ENCODE peak calls at places on chromosomes 6 and 20, in ten cellular contexts. V, N, F, C, D, K, L, U, G and E are unnamed samples.

GRCh38 chr6:35972471-35972985 is 51.6 kb upstream of the SRPK1 start:
- DNase-seq in F (peak; percentile 28), D (no peak), V (no peak), C (no peak), G (no peak), K (no peak), L (no peak), N (no peak), U (no peak), E (no peak)

GRCh38 chr6:10659697-10660348 is 34.6 kb downstream of the C6orf52 start:
- DNase-seq in D (no peak), G (no peak), K (no peak), N (no peak), U (peak; percentile 60), L (no peak), F (peak; percentile 61), V (no peak), C (no peak), E (peak; percentile 6)

GRCh38 chr20:43844778-43845614 is 69.7 kb upstream of the TOX2 start:
- DNase-seq in L (peak; percentile 13), G (peak; percentile 98), F (peak; percentile 30), D (peak; percentile 96), U (no peak), V (no peak), K (no peak), N (no peak), C (no peak), E (no peak)

GRCh38 chr20:46222521-46223007 is 85.7 kb downstream of the CDH22 start:
- DNase-seq in N (peak; percentile 76), G (no peak), C (no peak), F (peak; percentile 41), V (no peak), D (no peak), U (peak; percentile 89), K (no peak), L (no peak), E (no peak)

GRCh38 chr6:37354526-37355384 is 972 bp downstream of the RNF8 start:
- DNase-seq in C (peak; percentile 25), L (no peak), U (peak; percentile 63), V (no peak), N (no peak), K (peak; percentile 17), F (peak; percentile 58), D (peak; percentile 49), G (peak; percentile 34), E (peak; percentile 4)

GRCh38 chr6:138307816-138308727 is 69.6 kb upstream of the SMIM28 start:
- DNase-seq in U (peak; percentile 63), V (no peak), K (no peak), L (no peak), G (no peak), D (peak; percentile 19), N (peak; percentile 29), C (no peak), F (peak; percentile 27), E (no peak)

GRCh38 chr6:87322304-87323212 is at the start of gene SMIM8:
- DNase-seq in C (peak; percentile 64), D (peak; percentile 75), F (peak; percentile 94), U (peak; percentile 94), L (peak; percentile 4), K (peak; percentile 86), G (peak; percentile 74), V (peak; percentile 86), N (peak; percentile 81), E (peak; percentile 79)

GRCh38 chr6:26311012-26311384 is 54.0 kb upstream of the BTN3A2 start:
- DNase-seq in C (no peak), U (no peak), K (peak; percentile 35), G (peak; percentile 59), N (no peak), D (peak; percentile 66), F (no peak), L (no peak), V (peak; percentile 41), E (peak; percentile 45)

GRCh38 chr6:25068866-25069265 is 133.1 kb upstream of the RIPOR2 start:
- DNase-seq in L (no peak), K (no peak), N (no peak), U (no peak), C (no peak), F (no peak), G (no peak), D (no peak), V (no peak), E (no peak)

GRCh38 chr20:1327241-1327653 is 1.7 kb downstream of the SDCBP2 start:
- DNase-seq in C (no peak), F (peak; percentile 46), K (peak; percentile 16), L (no peak), G (peak; percentile 57), U (no peak), V (no peak), D (peak; percentile 47), N (peak; percentile 30), E (no peak)

GRCh38 chr6:158408552-158409130 is 96.4 kb downstream of the TULP4 start:
- DNase-seq in N (peak; percentile 66), F (no peak), C (no peak), D (peak; percentile 97), G (no peak), L (no peak), V (no peak), K (no peak), U (peak; percentile 90), E (no peak)

GRCh38 chr6:160438481-160438880 is 90.3 kb downstream of the SLC22A3 start:
- DNase-seq in G (no peak), L (no peak), F (no peak), U (no peak), D (no peak), K (no peak), V (no peak), C (no peak), N (no peak), E (no peak)

GRCh38 chr6:160437153-160437552 is 89.0 kb downstream of the SLC22A3 start:
- DNase-seq in G (no peak), K (no peak), F (no peak), V (no peak), C (no peak), U (no peak), L (no peak), D (no peak), N (no peak), E (no peak)

GRCh38 chr6:160435935-160436334 is 87.8 kb downstream of the SLC22A3 start:
- DNase-seq in C (no peak), F (no peak), D (no peak), G (no peak), V (no peak), K (no peak), L (no peak), N (no peak), U (no peak), E (no peak)

GRCh38 chr6:160442151-160442550 is 94.0 kb downstream of the SLC22A3 start:
- DNase-seq in K (no peak), V (no peak), G (no peak), N (no peak), F (no peak), D (no peak), C (no peak), U (no peak), L (no peak), E (no peak)

DNA sequence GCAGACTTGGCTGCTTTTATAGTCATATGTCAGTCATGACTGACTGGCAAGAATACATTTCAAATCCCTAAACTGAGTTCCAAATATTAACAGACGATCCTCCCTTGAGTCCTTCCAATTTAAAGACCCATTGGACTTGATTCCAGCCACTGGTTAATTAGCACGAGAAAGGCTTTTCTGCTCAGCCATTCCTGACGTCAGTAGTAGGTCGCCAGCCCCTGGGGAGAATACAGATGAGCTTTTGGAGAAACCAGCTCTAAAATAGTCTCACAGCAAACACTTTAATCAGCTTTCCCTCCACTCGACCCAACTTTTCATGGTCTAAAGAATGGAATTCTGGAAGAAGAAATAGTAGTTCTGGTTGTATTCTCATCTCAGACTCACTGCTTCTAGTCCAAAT is 91.6 kb downstream of the SLC22A3 start:
- DNase-seq in F (no peak), C (no peak), V (no peak), D (no peak), G (no peak), L (no peak), K (no peak), U (no peak), N (peak; percentile 41), E (no peak)
- H3K4me3 ChIP-seq in F (no peak overlapping the region), C (no peak overlapping the region), V (no peak overlapping the region), D (no peak overlapping the region), G (no peak overlapping the region), L (no peak overlapping the region), K (no peak overlapping the region), U (no peak overlapping the region), N (no peak overlapping the region), E (no peak overlapping the region)

GRCh38 chr20:50141018-50141675 is 12.4 kb downstream of the PEDS1 start:
- DNase-seq in K (no peak), D (no peak), G (no peak), L (no peak), V (no peak), F (no peak), N (no peak), C (no peak), U (no peak), E (no peak)

GRCh38 chr20:50144362-50144761 is 9.2 kb downstream of the PEDS1 start:
- DNase-seq in N (no peak), L (peak; percentile 76), D (peak; percentile 98), K (no peak), G (peak; percentile 73), V (no peak), F (peak; percentile 71), U (no peak), C (peak; percentile 49), E (no peak)

GRCh38 chr20:50140339-50140859 is 13.1 kb downstream of the PEDS1 start:
- DNase-seq in K (no peak), V (no peak), F (no peak), U (no peak), G (no peak), D (no peak), N (no peak), L (no peak), C (no peak), E (no peak)

GRCh38 chr20:50141811-50142561 is 11.5 kb downstream of the PEDS1 start:
- DNase-seq in N (no peak), F (no peak), L (no peak), K (no peak), C (no peak), D (no peak), V (no peak), U (no peak), G (no peak), E (no peak)

GRCh38 chr20:50142812-50143211 is 10.7 kb downstream of the PEDS1 start:
- DNase-seq in C (no peak), D (no peak), F (no peak), U (no peak), V (no peak), K (no peak), L (no peak), N (no peak), G (no peak), E (no peak)
- H3K27ac ChIP-seq in C (peak overlapping the region; percentile 95), D (no peak overlapping the region), F (no peak overlapping the region), U (no peak overlapping the region), V (no peak overlapping the region), K (no peak overlapping the region), L (peak overlapping the region; percentile 98), N (no peak overlapping the region), G (no peak overlapping the region), E (no peak overlapping the region)

GRCh38 chr6:119340766-119341487 is 8.6 kb downstream of the MAN1A1 start:
- DNase-seq in L (no peak), D (no peak), F (no peak), V (no peak), K (no peak), N (no peak), C (no peak), G (no peak), U (no peak), E (no peak)
- H3K4me3 ChIP-seq in L (no peak overlapping the region), D (no peak overlapping the region), F (no peak overlapping the region), V (no peak overlapping the region), K (no peak overlapping the region), N (no peak overlapping the region), C (no peak overlapping the region), G (no peak overlapping the region), U (no peak overlapping the region), E (no peak overlapping the region)

GRCh38 chr6:90369651-90370050 is 73.0 kb upstream of the BACH2 start:
- DNase-seq in V (no peak), G (no peak), F (no peak), N (no peak), L (no peak), K (no peak), U (no peak), D (peak; percentile 62), C (no peak), E (no peak)
- H3K27ac ChIP-seq in V (no peak overlapping the region), G (peak overlapping the region; percentile 75), F (peak overlapping the region; percentile 82), N (no peak overlapping the region), L (peak overlapping the region; percentile 61), K (no peak overlapping the region), U (no peak overlapping the region), D (peak overlapping the region; percentile 62), C (peak overlapping the region; percentile 72), E (no peak overlapping the region)